ENCODE peak calls at places on chromosome 4, in eight cellular contexts. P, H, Z, C, G, S, J and Y are unnamed samples. For H3K9me3, the result is how much of the 10 kb centered on the place peaks cover.

GRCh38 chr4:186068581-186069402 is at the start of gene TLR3:
- DNase-seq in P (no peak), H (no peak), Z (no peak), C (no peak), G (no peak), S (no peak), J (no peak), Y (no peak)

GRCh38 chr4:114601304-114602052 is 2.9 kb downstream of the UGT8 start:
- DNase-seq in P (no peak), H (no peak), Z (no peak), C (no peak), G (no peak), S (no peak), J (no peak), Y (no peak)

GRCh38 chr4:147076179-147076578 is 130.5 kb upstream of the TTC29 start:
- DNase-seq in P (no peak), H (no peak), Z (no peak), C (no peak), G (no peak), S (no peak), J (no peak), Y (no peak)

GRCh38 chr4:40214038-40214437 is 17.2 kb downstream of the RHOH start:
- DNase-seq in P (no peak), H (no peak), Z (no peak), C (no peak), G (no peak), S (no peak), J (no peak), Y (no peak)

GRCh38 chr4:30763337-30763736 is 43.2 kb downstream of the PCDH7 start:
- DNase-seq in P (no peak), H (no peak), Z (no peak), C (no peak), G (no peak), S (no peak), J (no peak), Y (no peak)

GRCh38 chr4:75821966-75822365 is 80.3 kb downstream of the PPEF2 start:
- DNase-seq in P (no peak), H (no peak), Z (no peak), C (no peak), G (no peak), S (no peak), J (no peak), Y (no peak)

GRCh38 chr4:147768113-147768512 is 36.2 kb downstream of the ARHGAP10 start:
- DNase-seq in P (no peak), H (peak), Z (no peak), C (no peak), G (no peak), S (no peak), J (no peak), Y (no peak)

GRCh38 chr4:74262522-74262921 is 45.7 kb upstream of the EPGN start:
- DNase-seq in P (no peak), H (no peak), Z (no peak), C (no peak), G (no peak), S (no peak), J (no peak), Y (no peak)

GRCh38 chr4:150316332-150317205 is 238.3 kb downstream of the DCLK2 start:
- DNase-seq in P (no peak), H (no peak), Z (no peak), C (no peak), G (no peak), S (no peak), J (no peak), Y (no peak)

GRCh38 chr4:20684852-20685763 is 15.2 kb upstream of the PACRGL start:
- DNase-seq in P (no peak), H (peak), Z (no peak), C (no peak), G (no peak), S (no peak), J (no peak), Y (no peak)

GRCh38 chr4:123418486-123418931 is 21.9 kb downstream of the SPRY1 start:
- DNase-seq in P (no peak), H (no peak), Z (peak), C (no peak), G (no peak), S (no peak), J (no peak), Y (no peak)

GRCh38 chr4:82984459-82984858 is 26.2 kb downstream of the LIN54 start:
- DNase-seq in P (no peak), H (peak), Z (no peak), C (no peak), G (no peak), S (no peak), J (no peak), Y (no peak)

GRCh38 chr4:76751612-76752343 is 146.2 kb downstream of the SOWAHB start:
- DNase-seq in P (no peak), H (no peak), Z (no peak), C (no peak), G (no peak), S (no peak), J (no peak), Y (no peak)

GRCh38 chr4:24470681-24471622 is 113.4 kb downstream of the DHX15 start:
- DNase-seq in P (peak), H (no peak), Z (no peak), C (no peak), G (peak), S (peak), J (peak), Y (peak)

GRCh38 chr4:108141213-108142045 is 27.3 kb downstream of the LEF1 start:
- DNase-seq in P (no peak), H (no peak), Z (no peak), C (no peak), G (no peak), S (no peak), J (no peak), Y (no peak)

GRCh38 chr4:95394733-95395306 is 154.0 kb downstream of the UNC5C start:
- DNase-seq in P (no peak), H (no peak), Z (no peak), C (no peak), G (no peak), S (no peak), J (no peak), Y (no peak)

GRCh38 chr4:165814256-165815010 is 58.6 kb upstream of the TLL1 start:
- DNase-seq in P (no peak), H (no peak), Z (no peak), C (no peak), G (no peak), S (no peak), J (no peak), Y (no peak)

GRCh38 chr4:184664445-184665210 is 15.1 kb downstream of the PRIMPOL start:
- DNase-seq in P (no peak), H (peak), Z (no peak), C (no peak), G (no peak), S (no peak), J (no peak), Y (no peak)

GRCh38 chr4:40301592-40301991 is 33.5 kb upstream of the CHRNA9 start:
- DNase-seq in P (no peak), H (no peak), Z (no peak), C (no peak), G (no peak), S (no peak), J (no peak), Y (no peak)

GRCh38 chr4:75289843-75290616 is 224.2 kb downstream of the RCHY1 start:
- DNase-seq in P (no peak), H (no peak), Z (peak), C (no peak), G (no peak), S (no peak), J (no peak), Y (no peak)

GRCh38 chr4:167084326-167084725 is 150.0 kb downstream of the SPOCK3 start:
- DNase-seq in P (no peak), H (no peak), Z (no peak), C (no peak), G (no peak), S (no peak), J (no peak), Y (no peak)

GRCh38 chr4:3611778-3612177 is 79.6 kb upstream of the LRPAP1 start:
- DNase-seq in P (no peak), H (no peak), Z (no peak), C (no peak), G (no peak), S (no peak), J (no peak), Y (no peak)

GRCh38 chr4:54423066-54423465 is 194.0 kb downstream of the PDGFRA start:
- DNase-seq in P (no peak), H (no peak), Z (no peak), C (no peak), G (no peak), S (no peak), J (no peak), Y (no peak)

GRCh38 chr4:172411180-172411579 is 598.0 kb downstream of the GALNTL6 start:
- DNase-seq in P (no peak), H (no peak), Z (no peak), C (no peak), G (no peak), S (no peak), J (no peak), Y (no peak)

GRCh38 chr4:20062054-20062453 is 189.7 kb upstream of the SLIT2 start:
- DNase-seq in P (no peak), H (no peak), Z (no peak), C (no peak), G (no peak), S (no peak), J (no peak), Y (no peak)

GRCh38 chr4:41257257-41257900 is 651 bp downstream of the UCHL1 start:
- DNase-seq in P (no peak), H (peak), Z (peak), C (peak), G (peak), S (peak), J (peak), Y (peak)

GRCh38 chr4:139144911-139145551 is 32.0 kb downstream of the ELF2 start:
- DNase-seq in P (no peak), H (no peak), Z (peak), C (no peak), G (no peak), S (no peak), J (no peak), Y (no peak)

GRCh38 chr4:128285085-128286023 is 2.3 kb downstream of the PGRMC2 start:
- DNase-seq in P (no peak), H (no peak), Z (no peak), C (no peak), G (no peak), S (no peak), J (no peak), Y (no peak)

GRCh38 chr4:138263438-138263837 is 21.3 kb upstream of the SLC7A11 start:
- DNase-seq in P (no peak), H (no peak), Z (no peak), C (no peak), G (no peak), S (no peak), J (no peak), Y (no peak)

GRCh38 chr4:142126890-142127497 is 490.6 kb downstream of the IL15 start:
- DNase-seq in P (peak), H (peak), Z (peak), C (peak), G (no peak), S (no peak), J (peak), Y (no peak)

GRCh38 chr4:7792616-7793015 is 147.0 kb downstream of the AFAP1 start:
- DNase-seq in P (no peak), H (no peak), Z (no peak), C (no peak), G (no peak), S (no peak), J (no peak), Y (no peak)

GRCh38 chr4:68209003-68209402 is 36.5 kb downstream of the TMPRSS11B start:
- DNase-seq in P (no peak), H (no peak), Z (no peak), C (no peak), G (no peak), S (no peak), J (no peak), Y (no peak)

GRCh38 chr4:155629183-155629825 is 37.3 kb upstream of the GUCY1A1 start:
- DNase-seq in P (no peak), H (no peak), Z (no peak), C (no peak), G (no peak), S (no peak), J (no peak), Y (no peak)

GRCh38 chr4:47686294-47686872 is 151.5 kb downstream of the CORIN start:
- DNase-seq in P (peak), H (peak), Z (peak), C (peak), G (peak), S (peak), J (no peak), Y (peak)

GRCh38 chr4:99722006-99722405 is 64.4 kb upstream of the C4orf54 start:
- DNase-seq in P (no peak), H (no peak), Z (no peak), C (no peak), G (no peak), S (no peak), J (no peak), Y (no peak)
- H3K27ac ChIP-seq in P (no peak), H (peak), Z (no peak), C (no peak), G (peak), S (peak), J (peak), Y (no peak)

DNA sequence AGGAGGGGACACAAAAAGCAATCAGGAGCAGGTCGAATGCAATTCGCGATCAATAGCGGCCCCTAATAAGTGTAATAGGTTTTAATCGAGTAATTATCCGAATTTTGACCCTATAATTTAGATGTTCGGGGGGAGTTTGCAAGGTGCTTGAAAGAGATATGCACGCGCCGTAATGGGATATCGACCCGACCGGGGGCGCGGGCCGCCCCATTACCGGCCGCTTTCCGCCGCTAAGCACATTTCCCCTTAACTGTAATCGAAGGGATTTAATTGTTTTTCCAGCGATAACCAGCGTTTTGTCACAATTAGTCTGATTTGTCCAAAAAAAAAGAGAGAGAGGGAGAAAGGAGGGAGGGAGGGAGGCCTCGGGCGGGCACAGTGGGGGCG is 1.0 kb downstream of the NKX1-1 start:
- DNase-seq in P (no peak), H (no peak), Z (no peak), C (no peak), G (no peak), S (no peak), J (no peak), Y (peak)
- H3K9me3 ChIP-seq in P (under half), H (under half), Z (under half), C (under half), G (under half), S (under half), J (under half), Y (under half)

GRCh38 chr4:170011921-170012628 is 14.1 kb downstream of the MFAP3L start:
- DNase-seq in P (no peak), H (no peak), Z (no peak), C (no peak), G (no peak), S (no peak), J (no peak), Y (no peak)

GRCh38 chr4:170008376-170008775 is 17.8 kb downstream of the MFAP3L start:
- DNase-seq in P (no peak), H (peak), Z (no peak), C (no peak), G (no peak), S (no peak), J (no peak), Y (no peak)

GRCh38 chr4:170007113-170007512 is 19.1 kb downstream of the MFAP3L start:
- DNase-seq in P (no peak), H (no peak), Z (no peak), C (no peak), G (no peak), S (no peak), J (no peak), Y (no peak)

GRCh38 chr4:170009291-170009690 is 16.9 kb downstream of the MFAP3L start:
- DNase-seq in P (no peak), H (no peak), Z (no peak), C (no peak), G (no peak), S (no peak), J (no peak), Y (no peak)

DNA sequence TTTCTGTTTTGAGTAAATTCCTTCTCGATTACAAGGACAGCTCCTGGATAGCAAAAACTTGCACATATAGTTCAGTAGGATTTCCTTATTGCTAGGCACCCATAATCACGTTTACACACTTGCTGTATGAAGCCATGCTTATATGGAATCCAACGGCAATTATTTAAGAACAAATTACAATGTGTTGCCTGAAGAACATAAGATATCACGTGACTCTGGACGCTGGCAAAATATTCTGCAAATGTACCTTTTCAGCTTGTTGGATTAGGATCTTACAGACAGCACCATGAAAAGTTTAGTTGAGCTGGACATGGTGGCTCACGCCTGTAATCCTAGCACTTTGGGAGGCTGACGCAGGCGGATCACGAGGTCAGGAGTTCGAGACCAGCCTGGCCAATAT is 17.4 kb downstream of the MFAP3L start:
- DNase-seq in P (no peak), H (no peak), Z (no peak), C (no peak), G (no peak), S (no peak), J (no peak), Y (no peak)
- TF ChIP-seq CTCF in P (no peak), H (no peak), Z (no peak), C (no peak), G (no peak), S (no peak), J (no peak), Y (no peak)

GRCh38 chr4:152104286-152104685 is 343.5 kb upstream of the GATB start:
- DNase-seq in P (no peak), H (no peak), Z (no peak), C (no peak), G (no peak), S (no peak), J (no peak), Y (no peak)

GRCh38 chr4:152107736-152108500 is 347.1 kb upstream of the GATB start:
- DNase-seq in P (no peak), H (no peak), Z (no peak), C (no peak), G (no peak), S (no peak), J (no peak), Y (no peak)

GRCh38 chr4:152104846-152105462 is 344.1 kb upstream of the GATB start:
- DNase-seq in P (no peak), H (no peak), Z (no peak), C (no peak), G (no peak), S (no peak), J (no peak), Y (no peak)

GRCh38 chr4:152106781-152107321 is 346.0 kb upstream of the GATB start:
- DNase-seq in P (no peak), H (no peak), Z (no peak), C (no peak), G (no peak), S (no peak), J (peak), Y (no peak)

GRCh38 chr4:152106113-152106763 is 345.4 kb upstream of the GATB start:
- DNase-seq in P (peak), H (peak), Z (peak), C (peak), G (peak), S (no peak), J (peak), Y (peak)
- H3K27ac ChIP-seq in P (peak), H (peak), Z (peak), C (no peak), G (peak), S (peak), J (no peak), Y (no peak)

GRCh38 chr4:15742083-15742582 is 36.0 kb upstream of the CD38 start:
- DNase-seq in P (no peak), H (no peak), Z (no peak), C (no peak), G (no peak), S (no peak), J (no peak), Y (no peak)
- H3K9me3 ChIP-seq in P (under half), H (under half), Z (under half), C (under half), G (under half), S (under half), J (under half), Y (under half)

GRCh38 chr4:174628206-174628605 is 105.9 kb upstream of the HPGD start:
- DNase-seq in P (no peak), H (no peak), Z (no peak), C (no peak), G (no peak), S (no peak), J (no peak), Y (no peak)

GRCh38 chr4:174627473-174627872 is 105.2 kb upstream of the HPGD start:
- DNase-seq in P (no peak), H (no peak), Z (no peak), C (no peak), G (no peak), S (no peak), J (no peak), Y (no peak)

GRCh38 chr4:174629265-174629664 is 107.0 kb upstream of the HPGD start:
- DNase-seq in P (no peak), H (no peak), Z (no peak), C (no peak), G (no peak), S (no peak), J (no peak), Y (no peak)

GRCh38 chr4:174631901-174632758 is 109.8 kb upstream of the HPGD start:
- DNase-seq in P (no peak), H (peak), Z (no peak), C (no peak), G (no peak), S (no peak), J (no peak), Y (no peak)

DNA sequence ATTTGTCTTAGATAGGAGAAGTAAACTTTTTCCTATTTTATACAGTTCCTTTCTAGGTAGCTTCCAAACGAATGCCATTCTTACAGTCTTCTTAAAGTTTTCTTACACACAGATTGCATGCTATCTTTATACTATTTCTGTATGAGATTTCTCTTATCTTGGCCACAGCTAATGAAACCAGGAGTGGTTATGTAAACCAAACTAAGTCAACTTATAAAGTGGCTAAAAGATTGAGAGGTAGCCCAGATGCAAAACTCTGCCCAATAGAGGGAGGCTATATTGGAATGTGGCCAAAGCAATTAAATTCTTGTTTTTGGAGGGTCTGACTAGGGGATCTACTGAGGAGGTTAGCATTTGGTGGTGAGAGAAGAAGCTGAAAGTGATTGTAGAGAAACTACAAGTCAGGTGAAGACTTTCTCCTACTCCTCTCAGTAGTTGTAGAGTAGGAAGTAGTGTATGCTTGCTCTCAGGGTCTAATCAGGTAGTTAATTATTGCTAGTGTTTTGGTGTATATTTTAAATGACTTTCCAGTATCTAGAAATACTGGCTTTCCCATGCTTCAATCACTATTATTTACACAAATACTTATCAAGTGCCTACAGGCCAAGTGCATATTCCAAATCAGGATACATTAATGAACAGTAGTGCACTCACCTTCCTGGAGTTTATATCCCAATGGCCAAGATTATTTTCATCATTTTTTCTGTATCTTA is 104.2 kb upstream of the HPGD start:
- DNase-seq in P (no peak), H (no peak), Z (no peak), C (no peak), G (no peak), S (no peak), J (no peak), Y (no peak)
- TF ChIP-seq CTCF in P (no peak), H (no peak), Z (no peak), C (no peak), G (no peak), S (no peak), J (no peak), Y (no peak)